ENCODE peak calls at places on chromosomes 5 and 9, in eight cellular contexts. O, M, N, D, P, R, F and S are unnamed samples.

GRCh38 chr9:2461886-2462285 is 159.7 kb upstream of the VLDLR start:
- DNase-seq in R (no peak), M (no peak), D (no peak), P (no peak), N (no peak), F (no peak), O (no peak), S (no peak)

GRCh38 chr9:22813520-22813919 is 366.9 kb downstream of the DMRTA1 start:
- DNase-seq in R (peak), N (no peak), F (peak), O (no peak), P (no peak), M (no peak), D (no peak), S (no peak)

GRCh38 chr9:77523891-77524290 is 124.2 kb downstream of the GNA14 start:
- DNase-seq in M (no peak), D (peak), N (no peak), O (no peak), F (no peak), R (no peak), P (no peak), S (no peak)

GRCh38 chr5:55694152-55694830 is 17.8 kb downstream of the SLC38A9 start:
- DNase-seq in D (no peak), M (no peak), P (no peak), N (no peak), O (no peak), F (peak), R (peak), S (no peak)

GRCh38 chr5:145931718-145932117 is 4.7 kb upstream of the SH3RF2 start:
- DNase-seq in F (peak), R (no peak), M (no peak), D (no peak), P (no peak), O (no peak), N (no peak), S (no peak)

GRCh38 chr5:116451905-116452450 is 122.6 kb downstream of the SEMA6A start:
- DNase-seq in N (no peak), R (no peak), P (no peak), O (no peak), D (no peak), M (no peak), F (no peak), S (no peak)

GRCh38 chr5:56152437-56152836 is 80.7 kb downstream of the ANKRD55 start:
- DNase-seq in M (peak), P (no peak), R (peak), D (no peak), F (no peak), N (no peak), O (no peak), S (no peak)

GRCh38 chr5:84983093-84983492 is 598.4 kb upstream of the EDIL3 start:
- DNase-seq in O (no peak), P (no peak), M (no peak), R (no peak), D (no peak), N (no peak), F (no peak), S (no peak)

GRCh38 chr5:141840826-141841360 is 37.3 kb downstream of the PCDH1 start:
- DNase-seq in F (no peak), M (no peak), R (no peak), O (no peak), D (no peak), P (no peak), N (no peak), S (no peak)